ENCODE peak calls at places on chromosome 20, in six cellular contexts. A is ovary, L is stomach, M is transverse colon, E is sigmoid colon, B is SK-N-SH. G is an unnamed sample. For H3K4me1, the result is how much of the 10 kb centered on the place peaks cover.

GRCh38 chr20:10910535-10911239 is 236.9 kb upstream of the JAG1 start:
- DNase-seq in A (no peak), L (no peak), M (no peak), E (no peak), B (no peak), G (no peak)

GRCh38 chr20:675453-676314 is at the start of gene SCRT2:
- DNase-seq in A (peak), L (peak), M (peak), E (peak), B (peak), G (peak)

GRCh38 chr20:50426865-50427739 is 83.1 kb upstream of the PTPN1 start:
- DNase-seq in A (no peak), L (no peak), M (no peak), E (no peak), B (no peak), G (no peak)

GRCh38 chr20:36344517-36345132 is 38.5 kb downstream of the DLGAP4 start:
- DNase-seq in A (peak), L (peak), M (peak), E (no peak), B (no peak), G (no peak)

GRCh38 chr20:58130574-58130973 is 97.9 kb downstream of the ANKRD60 start:
- DNase-seq in A (no peak), L (no peak), M (no peak), E (no peak), B (no peak), G (no peak)

GRCh38 chr20:6007094-6007528 is 46.7 kb downstream of the LRRN4 start:
- DNase-seq in A (no peak), L (no peak), M (no peak), E (no peak), B (peak), G (no peak)

GRCh38 chr20:58712823-58713731 is 20.5 kb downstream of the NPEPL1 start:
- DNase-seq in A (peak), L (peak), M (peak), E (peak), B (peak), G (peak)

GRCh38 chr20:47396762-47397476 is 40.4 kb upstream of the ZMYND8 start:
- DNase-seq in A (no peak), L (no peak), M (no peak), E (no peak), B (no peak), G (no peak)

GRCh38 chr20:53872081-53872541 is 198.3 kb downstream of the BCAS1 start:
- DNase-seq in A (no peak), L (no peak), M (no peak), E (no peak), B (no peak), G (no peak)

GRCh38 chr20:21623074-21623780 is 82.2 kb upstream of the PAX1 start:
- DNase-seq in A (no peak), L (no peak), M (no peak), E (no peak), B (no peak), G (no peak)

GRCh38 chr20:16761305-16761829 is 13.2 kb downstream of the OTOR start:
- DNase-seq in A (peak), L (peak), M (peak), E (no peak), B (peak), G (no peak)

GRCh38 chr20:50393990-50394561 is 116.1 kb upstream of the PTPN1 start:
- DNase-seq in A (no peak), L (no peak), M (no peak), E (no peak), B (no peak), G (no peak)

GRCh38 chr20:38805502-38805957 is at the start of gene PPP1R16B:
- DNase-seq in A (no peak), L (peak), M (peak), E (no peak), B (peak), G (no peak)

GRCh38 chr20:10002871-10003270 is 31.9 kb upstream of the ANKEF1 start:
- DNase-seq in A (no peak), L (no peak), M (no peak), E (no peak), B (no peak), G (no peak)

GRCh38 chr20:58402305-58402704 is 13.3 kb downstream of the VAPB start:
- DNase-seq in A (no peak), L (no peak), M (no peak), E (no peak), B (no peak), G (no peak)

GRCh38 chr20:42483694-42484303 is 705.9 kb downstream of the PTPRT start:
- DNase-seq in A (no peak), L (no peak), M (peak), E (no peak), B (peak), G (no peak)

GRCh38 chr20:61434361-61434781 is 182.3 kb downstream of the CDH4 start:
- DNase-seq in A (no peak), L (no peak), M (no peak), E (no peak), B (no peak), G (no peak)

GRCh38 chr20:49230575-49231211 is 11.5 kb downstream of the DDX27 start:
- DNase-seq in A (no peak), L (no peak), M (peak), E (peak), B (no peak), G (no peak)

GRCh38 chr20:15902493-15902892 is 670.8 kb downstream of the KIF16B start:
- DNase-seq in A (no peak), L (no peak), M (no peak), E (no peak), B (no peak), G (no peak)

GRCh38 chr20:47361268-47361665 is 4.8 kb upstream of the ZMYND8 start:
- DNase-seq in A (no peak), L (no peak), M (no peak), E (no peak), B (no peak), G (no peak)

GRCh38 chr20:14445310-14445709 is 107.9 kb upstream of the FLRT3 start:
- DNase-seq in A (no peak), L (no peak), M (no peak), E (no peak), B (no peak), G (no peak)

GRCh38 chr20:52076164-52076563 is 115.4 kb downstream of the ZFP64 start:
- DNase-seq in A (no peak), L (no peak), M (no peak), E (no peak), B (peak), G (no peak)

GRCh38 chr20:46695888-46696287 is 6.6 kb upstream of the TP53RK start:
- DNase-seq in A (no peak), L (no peak), M (no peak), E (no peak), B (no peak), G (no peak)

GRCh38 chr20:431012-431904 is 23.2 kb downstream of the RBCK1 start:
- DNase-seq in A (peak), L (peak), M (peak), E (no peak), B (peak), G (peak)

GRCh38 chr20:4683261-4683660 is 38.4 kb upstream of the PRND start:
- DNase-seq in A (no peak), L (no peak), M (no peak), E (no peak), B (no peak), G (no peak)

GRCh38 chr20:21707999-21708737 is 2.7 kb downstream of the PAX1 start:
- DNase-seq in A (no peak), L (no peak), M (no peak), E (no peak), B (no peak), G (no peak)

GRCh38 chr20:8583209-8584106 is 451.4 kb downstream of the PLCB1 start:
- DNase-seq in A (no peak), L (no peak), M (peak), E (no peak), B (no peak), G (no peak)

GRCh38 chr20:62787866-62788265 is 8.4 kb upstream of the MRGBP start:
- DNase-seq in A (no peak), L (no peak), M (no peak), E (no peak), B (no peak), G (no peak)

GRCh38 chr20:62790075-62790474 is 6.2 kb upstream of the MRGBP start:
- DNase-seq in A (no peak), L (no peak), M (no peak), E (no peak), B (no peak), G (no peak)

GRCh38 chr20:62786100-62786499 is 10.2 kb upstream of the MRGBP start:
- DNase-seq in A (no peak), L (no peak), M (no peak), E (no peak), B (no peak), G (no peak)

GRCh38 chr20:62787329-62787728 is 8.9 kb upstream of the MRGBP start:
- DNase-seq in A (no peak), L (no peak), M (no peak), E (no peak), B (no peak), G (no peak)

GRCh38 chr20:62788607-62789006 is 7.7 kb upstream of the MRGBP start:
- DNase-seq in A (no peak), L (no peak), M (no peak), E (no peak), B (no peak), G (no peak)
- H3K27ac ChIP-seq in A (no peak), L (no peak), M (no peak), E (no peak), B (no peak), G (no peak)

DNA sequence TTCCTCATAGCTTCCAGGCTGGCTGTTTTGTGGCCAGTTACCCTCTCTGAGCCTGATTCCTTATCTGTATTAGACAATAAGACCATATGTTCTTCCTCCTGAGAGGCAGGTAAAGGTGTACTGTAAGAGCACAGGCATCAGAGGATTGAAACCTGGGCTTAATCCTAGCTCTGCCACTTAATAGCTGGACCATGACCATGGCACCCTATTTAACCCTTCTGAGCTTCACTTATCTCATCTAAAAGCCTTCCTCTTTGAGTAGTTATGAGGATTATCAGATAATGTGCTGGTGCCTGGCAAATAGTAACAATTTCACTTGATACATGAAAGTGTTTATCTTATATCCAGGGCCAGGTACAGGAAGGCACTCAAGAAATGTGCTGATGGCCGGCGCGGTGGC is 34.9 kb downstream of the BCL2L1 start:
- DNase-seq in A (no peak), L (no peak), M (no peak), E (no peak), B (no peak), G (no peak)
- H3K4me1 ChIP-seq in A (under half), L (half or more), M (under half), E (under half), B (under half), G (half or more)

GRCh38 chr20:45359069-45359405 is 3.9 kb upstream of the SYS1 start:
- DNase-seq in A (no peak), L (peak), M (no peak), E (peak), B (no peak), G (peak)
- TF ChIP-seq EP300 in A (peak), L (peak), M (peak), E (peak), B (no peak), G (peak)

DNA sequence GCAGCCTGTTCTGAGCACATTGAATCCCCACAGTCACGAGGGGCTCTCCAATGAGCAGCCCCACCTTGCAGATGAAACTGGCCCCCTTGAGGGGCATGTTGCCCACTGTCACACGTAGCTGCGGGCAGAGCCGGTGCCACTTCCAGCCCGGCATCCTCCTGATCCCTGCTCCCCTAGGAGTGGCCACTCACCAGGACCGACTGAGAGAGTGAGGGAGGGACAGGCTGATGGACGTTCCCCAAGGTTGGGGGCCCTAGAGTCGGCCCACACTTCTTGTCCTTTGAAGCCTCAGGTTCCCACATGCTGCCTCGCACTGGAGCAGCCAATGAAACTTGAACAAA is 10.5 kb downstream of the ENTPD6 start:
- DNase-seq in A (peak), L (peak), M (no peak), E (no peak), B (no peak), G (no peak)
- H3K27ac ChIP-seq in A (no peak), L (no peak), M (no peak), E (no peak), B (no peak), G (peak)

GRCh38 chr20:32522775-32523612 is 62.1 kb downstream of the NOL4L start:
- DNase-seq in A (no peak), L (no peak), M (no peak), E (no peak), B (peak), G (no peak)
- H3K4me1 ChIP-seq in A (under half), L (under half), M (under half), E (under half), B (half or more), G (under half)

G was measured in tibial nerve.